ENCODE peak calls at places on chromosomes 12 and 14, in nine cellular contexts. E is activated CD4-positive, alpha-beta T cell treated with anti-CD3 and anti-CD28 coated beads for 48 hours; K is H4; R is neural progenitor cell; C is HCEC 1CT; S is activated B cell treated with CpG ODN at 0.5 μM for 24 hours; L is AG08396; F is astrocyte of the spinal cord; W is nephron progenitor cell. B is an unnamed sample.

GRCh38 chr12:24856541-24856940 is 92.4 kb downstream of the BCAT1 start:
- DNase-seq in C (no peak), W (no peak), E (no peak), L (no peak), F (no peak), S (no peak), K (no peak), R (no peak), B (no peak)

GRCh38 chr12:111327474-111327873 is 41.4 kb downstream of the PHETA1 start:
- DNase-seq in F (no peak), R (no peak), K (no peak), C (no peak), L (no peak), E (no peak), W (no peak), S (no peak), B (no peak)

GRCh38 chr12:122732170-122732569 is 1.5 kb upstream of the HCAR1 start:
- DNase-seq in C (no peak), F (no peak), S (no peak), W (no peak), R (no peak), L (no peak), E (peak), K (no peak), B (no peak)

GRCh38 chr14:73713804-73714655 is at the start of gene PNMA1:
- DNase-seq in C (peak), F (peak), K (peak), L (peak), S (peak), R (peak), E (peak), W (peak), B (no peak)

GRCh38 chr12:108337235-108338223 is 1.6 kb downstream of the CMKLR1 start:
- DNase-seq in R (peak), C (peak), E (peak), L (peak), F (peak), W (no peak), S (no peak), K (peak), B (no peak)

GRCh38 chr12:116887897-116888296 is 6.7 kb upstream of the HRK start:
- DNase-seq in F (no peak), E (no peak), L (no peak), R (no peak), C (no peak), W (no peak), K (no peak), S (no peak), B (no peak)

GRCh38 chr12:24861751-24862575 is 86.9 kb downstream of the BCAT1 start:
- DNase-seq in S (no peak), W (no peak), F (peak), L (no peak), C (no peak), E (no peak), K (peak), R (no peak), B (no peak)

GRCh38 chr14:31440280-31440679 is 17.0 kb downstream of the DTD2 start:
- DNase-seq in L (no peak), K (no peak), R (no peak), W (no peak), C (no peak), F (no peak), E (no peak), S (no peak), B (no peak)

GRCh38 chr12:78118486-78118885 is 287.8 kb downstream of the NAV3 start:
- DNase-seq in S (no peak), F (no peak), K (no peak), R (no peak), E (no peak), C (no peak), W (no peak), L (no peak), B (no peak)

GRCh38 chr12:129296636-129297035 is 443.4 kb downstream of the GLT1D1 start:
- DNase-seq in E (no peak), K (no peak), S (no peak), R (no peak), L (no peak), C (no peak), F (no peak), W (no peak), B (no peak)

GRCh38 chr12:6295187-6295811 is 15.2 kb upstream of the PLEKHG6 start:
- DNase-seq in C (peak), R (no peak), E (no peak), L (peak), S (no peak), K (peak), W (no peak), F (peak), B (peak)

GRCh38 chr12:123431951-123432886 is 4.3 kb downstream of the RILPL2 start:
- DNase-seq in W (no peak), L (no peak), F (no peak), K (no peak), E (peak), R (no peak), C (no peak), S (no peak), B (peak)

GRCh38 chr12:113465808-113466769 is 5.6 kb downstream of the LHX5 start:
- DNase-seq in K (no peak), S (no peak), C (no peak), W (no peak), F (no peak), E (no peak), L (peak), R (peak), B (no peak)

GRCh38 chr12:81991868-81992267 is 232.7 kb upstream of the PPFIA2 start:
- DNase-seq in W (no peak), K (no peak), C (no peak), S (no peak), R (no peak), L (no peak), E (no peak), F (no peak), B (no peak)

GRCh38 chr12:104499207-104499606 is 42.5 kb downstream of the CHST11 start:
- DNase-seq in F (no peak), S (no peak), K (no peak), L (no peak), W (no peak), E (no peak), C (no peak), R (no peak), B (no peak)